ENCODE peak calls at places on chromosome X, in ten cellular contexts. One of them, this sample, is unnamed.

GRCh38 chrX:111515298-111515697 is 3.9 kb downstream of the SERTM2 start:
- DNase-seq in GM13977: no peak
- DNase-seq in heart right ventricle: no peak
- DNase-seq in sigmoid colon: no peak
- DNase-seq in activated CD4-positive, CD25-positive, alpha-beta regulatory T cell treated with anti-CD3 and anti-CD28 coated beads, Interleukin-2, amount 50 U/mL, for 72 hours: no peak
- DNase-seq in adipocyte: no peak
- DNase-seq in amniotic epithelial cell: no peak
- DNase-seq in breast epithelium: no peak
- DNase-seq in A673: no peak
- DNase-seq in mammary epithelial cell: no peak
- DNase-seq in this sample: no peak

GRCh38 chrX:104750146-104750699 is 184.2 kb downstream of the IL1RAPL2 start:
- DNase-seq in GM13977: no peak
- DNase-seq in heart right ventricle: peak
- DNase-seq in sigmoid colon: no peak
- DNase-seq in activated CD4-positive, CD25-positive, alpha-beta regulatory T cell treated with anti-CD3 and anti-CD28 coated beads, Interleukin-2, amount 50 U/mL, for 72 hours: no peak
- DNase-seq in adipocyte: no peak
- DNase-seq in amniotic epithelial cell: no peak
- DNase-seq in breast epithelium: no peak
- DNase-seq in A673: no peak
- DNase-seq in mammary epithelial cell: no peak
- DNase-seq in this sample: no peak

GRCh38 chrX:16258936-16259335 is 91.7 kb downstream of the MAGEB17 start:
- DNase-seq in GM13977: no peak
- DNase-seq in heart right ventricle: no peak
- DNase-seq in sigmoid colon: no peak
- DNase-seq in activated CD4-positive, CD25-positive, alpha-beta regulatory T cell treated with anti-CD3 and anti-CD28 coated beads, Interleukin-2, amount 50 U/mL, for 72 hours: no peak
- DNase-seq in adipocyte: peak
- DNase-seq in amniotic epithelial cell: peak
- DNase-seq in breast epithelium: no peak
- DNase-seq in A673: no peak
- DNase-seq in mammary epithelial cell: no peak
- DNase-seq in this sample: peak

GRCh38 chrX:13994104-13994503 is 35.6 kb downstream of the GEMIN8 start:
- DNase-seq in GM13977: no peak
- DNase-seq in heart right ventricle: no peak
- DNase-seq in sigmoid colon: no peak
- DNase-seq in activated CD4-positive, CD25-positive, alpha-beta regulatory T cell treated with anti-CD3 and anti-CD28 coated beads, Interleukin-2, amount 50 U/mL, for 72 hours: no peak
- DNase-seq in adipocyte: no peak
- DNase-seq in amniotic epithelial cell: peak
- DNase-seq in breast epithelium: no peak
- DNase-seq in A673: no peak
- DNase-seq in mammary epithelial cell: no peak
- DNase-seq in this sample: no peak

GRCh38 chrX:16957751-16958150 is 11.3 kb downstream of the REPS2 start:
- DNase-seq in GM13977: no peak
- DNase-seq in heart right ventricle: no peak
- DNase-seq in sigmoid colon: no peak
- DNase-seq in activated CD4-positive, CD25-positive, alpha-beta regulatory T cell treated with anti-CD3 and anti-CD28 coated beads, Interleukin-2, amount 50 U/mL, for 72 hours: no peak
- DNase-seq in adipocyte: no peak
- DNase-seq in amniotic epithelial cell: no peak
- DNase-seq in breast epithelium: no peak
- DNase-seq in A673: no peak
- DNase-seq in mammary epithelial cell: no peak
- DNase-seq in this sample: no peak

GRCh38 chrX:55057691-55058249 is 17.1 kb upstream of the PAGE2B start:
- DNase-seq in GM13977: peak
- DNase-seq in heart right ventricle: peak
- DNase-seq in sigmoid colon: no peak
- DNase-seq in activated CD4-positive, CD25-positive, alpha-beta regulatory T cell treated with anti-CD3 and anti-CD28 coated beads, Interleukin-2, amount 50 U/mL, for 72 hours: no peak
- DNase-seq in adipocyte: peak
- DNase-seq in amniotic epithelial cell: peak
- DNase-seq in breast epithelium: no peak
- DNase-seq in A673: peak
- DNase-seq in mammary epithelial cell: peak
- DNase-seq in this sample: peak

GRCh38 chrX:700936-701335 is 70.3 kb downstream of the SHOX start:
- DNase-seq in GM13977: no peak
- DNase-seq in heart right ventricle: no peak
- DNase-seq in sigmoid colon: no peak
- DNase-seq in activated CD4-positive, CD25-positive, alpha-beta regulatory T cell treated with anti-CD3 and anti-CD28 coated beads, Interleukin-2, amount 50 U/mL, for 72 hours: no peak
- DNase-seq in adipocyte: no peak
- DNase-seq in amniotic epithelial cell: no peak
- DNase-seq in breast epithelium: no peak
- DNase-seq in A673: no peak
- DNase-seq in mammary epithelial cell: no peak
- DNase-seq in this sample: no peak

GRCh38 chrX:135185795-135186443 is 14.7 kb upstream of the CT55 start:
- DNase-seq in GM13977: peak
- DNase-seq in heart right ventricle: no peak
- DNase-seq in sigmoid colon: no peak
- DNase-seq in activated CD4-positive, CD25-positive, alpha-beta regulatory T cell treated with anti-CD3 and anti-CD28 coated beads, Interleukin-2, amount 50 U/mL, for 72 hours: no peak
- DNase-seq in adipocyte: peak
- DNase-seq in amniotic epithelial cell: peak
- DNase-seq in breast epithelium: no peak
- DNase-seq in A673: peak
- DNase-seq in mammary epithelial cell: peak
- DNase-seq in this sample: peak

GRCh38 chrX:154061801-154062200 is 35.7 kb downstream of the MECP2 start:
- DNase-seq in GM13977: no peak
- DNase-seq in heart right ventricle: no peak
- DNase-seq in sigmoid colon: no peak
- DNase-seq in activated CD4-positive, CD25-positive, alpha-beta regulatory T cell treated with anti-CD3 and anti-CD28 coated beads, Interleukin-2, amount 50 U/mL, for 72 hours: no peak
- DNase-seq in adipocyte: no peak
- DNase-seq in amniotic epithelial cell: no peak
- DNase-seq in breast epithelium: no peak
- DNase-seq in A673: no peak
- DNase-seq in mammary epithelial cell: no peak
- DNase-seq in this sample: no peak

GRCh38 chrX:39574178-39574577 is 523.6 kb downstream of the BCOR start:
- DNase-seq in GM13977: no peak
- DNase-seq in heart right ventricle: no peak
- DNase-seq in sigmoid colon: no peak
- DNase-seq in activated CD4-positive, CD25-positive, alpha-beta regulatory T cell treated with anti-CD3 and anti-CD28 coated beads, Interleukin-2, amount 50 U/mL, for 72 hours: no peak
- DNase-seq in adipocyte: no peak
- DNase-seq in amniotic epithelial cell: no peak
- DNase-seq in breast epithelium: no peak
- DNase-seq in A673: peak
- DNase-seq in mammary epithelial cell: no peak
- DNase-seq in this sample: no peak

GRCh38 chrX:135086197-135086854 is 34.0 kb downstream of the ETDB start:
- DNase-seq in GM13977: peak
- DNase-seq in heart right ventricle: peak
- DNase-seq in sigmoid colon: no peak
- DNase-seq in activated CD4-positive, CD25-positive, alpha-beta regulatory T cell treated with anti-CD3 and anti-CD28 coated beads, Interleukin-2, amount 50 U/mL, for 72 hours: no peak
- DNase-seq in adipocyte: peak
- DNase-seq in amniotic epithelial cell: peak
- DNase-seq in breast epithelium: no peak
- DNase-seq in A673: peak
- DNase-seq in mammary epithelial cell: peak
- DNase-seq in this sample: peak

GRCh38 chrX:76850851-76851250 is 423.3 kb downstream of the MAGEE1 start:
- DNase-seq in GM13977: no peak
- DNase-seq in heart right ventricle: no peak
- DNase-seq in sigmoid colon: no peak
- DNase-seq in activated CD4-positive, CD25-positive, alpha-beta regulatory T cell treated with anti-CD3 and anti-CD28 coated beads, Interleukin-2, amount 50 U/mL, for 72 hours: no peak
- DNase-seq in adipocyte: no peak
- DNase-seq in amniotic epithelial cell: no peak
- DNase-seq in breast epithelium: no peak
- DNase-seq in A673: no peak
- DNase-seq in mammary epithelial cell: no peak
- DNase-seq in this sample: no peak

GRCh38 chrX:23515028-23515427 is 152.3 kb upstream of the PRDX4 start:
- DNase-seq in GM13977: no peak
- DNase-seq in heart right ventricle: no peak
- DNase-seq in sigmoid colon: no peak
- DNase-seq in activated CD4-positive, CD25-positive, alpha-beta regulatory T cell treated with anti-CD3 and anti-CD28 coated beads, Interleukin-2, amount 50 U/mL, for 72 hours: no peak
- DNase-seq in adipocyte: no peak
- DNase-seq in amniotic epithelial cell: no peak
- DNase-seq in breast epithelium: no peak
- DNase-seq in A673: no peak
- DNase-seq in mammary epithelial cell: peak
- DNase-seq in this sample: no peak

GRCh38 chrX:6021316-6022091 is 207.2 kb downstream of the NLGN4X start:
- DNase-seq in GM13977: peak
- DNase-seq in heart right ventricle: no peak
- DNase-seq in sigmoid colon: no peak
- DNase-seq in activated CD4-positive, CD25-positive, alpha-beta regulatory T cell treated with anti-CD3 and anti-CD28 coated beads, Interleukin-2, amount 50 U/mL, for 72 hours: no peak
- DNase-seq in adipocyte: peak
- DNase-seq in amniotic epithelial cell: peak
- DNase-seq in breast epithelium: no peak
- DNase-seq in A673: peak
- DNase-seq in mammary epithelial cell: peak
- DNase-seq in this sample: peak

GRCh38 chrX:129781134-129782014 is 1.6 kb downstream of the SASH3 start:
- DNase-seq in GM13977: peak
- DNase-seq in heart right ventricle: no peak
- DNase-seq in sigmoid colon: no peak
- DNase-seq in activated CD4-positive, CD25-positive, alpha-beta regulatory T cell treated with anti-CD3 and anti-CD28 coated beads, Interleukin-2, amount 50 U/mL, for 72 hours: peak
- DNase-seq in adipocyte: no peak
- DNase-seq in amniotic epithelial cell: no peak
- DNase-seq in breast epithelium: no peak
- DNase-seq in A673: no peak
- DNase-seq in mammary epithelial cell: no peak
- DNase-seq in this sample: peak

GRCh38 chrX:51641421-51642021 is 22.8 kb upstream of the CENPVL3 start:
- DNase-seq in GM13977: peak
- DNase-seq in heart right ventricle: no peak
- DNase-seq in sigmoid colon: no peak
- DNase-seq in activated CD4-positive, CD25-positive, alpha-beta regulatory T cell treated with anti-CD3 and anti-CD28 coated beads, Interleukin-2, amount 50 U/mL, for 72 hours: no peak
- DNase-seq in adipocyte: peak
- DNase-seq in amniotic epithelial cell: peak
- DNase-seq in breast epithelium: no peak
- DNase-seq in A673: peak
- DNase-seq in mammary epithelial cell: peak
- DNase-seq in this sample: peak

GRCh38 chrX:103613362-103613761 is 5.6 kb downstream of the TCEAL3 start:
- DNase-seq in GM13977: no peak
- DNase-seq in heart right ventricle: no peak
- DNase-seq in sigmoid colon: no peak
- DNase-seq in activated CD4-positive, CD25-positive, alpha-beta regulatory T cell treated with anti-CD3 and anti-CD28 coated beads, Interleukin-2, amount 50 U/mL, for 72 hours: no peak
- DNase-seq in adipocyte: no peak
- DNase-seq in amniotic epithelial cell: no peak
- DNase-seq in breast epithelium: no peak
- DNase-seq in A673: no peak
- DNase-seq in mammary epithelial cell: no peak
- DNase-seq in this sample: no peak

GRCh38 chrX:69033936-69034335 is 131.3 kb downstream of the PJA1 start:
- DNase-seq in GM13977: no peak
- DNase-seq in heart right ventricle: no peak
- DNase-seq in sigmoid colon: no peak
- DNase-seq in activated CD4-positive, CD25-positive, alpha-beta regulatory T cell treated with anti-CD3 and anti-CD28 coated beads, Interleukin-2, amount 50 U/mL, for 72 hours: no peak
- DNase-seq in adipocyte: no peak
- DNase-seq in amniotic epithelial cell: no peak
- DNase-seq in breast epithelium: no peak
- DNase-seq in A673: no peak
- DNase-seq in mammary epithelial cell: peak
- DNase-seq in this sample: no peak

GRCh38 chrX:63754860-63755579 is 30.0 kb downstream of the ARHGEF9 start:
- DNase-seq in GM13977: peak
- DNase-seq in heart right ventricle: peak
- DNase-seq in sigmoid colon: peak
- DNase-seq in activated CD4-positive, CD25-positive, alpha-beta regulatory T cell treated with anti-CD3 and anti-CD28 coated beads, Interleukin-2, amount 50 U/mL, for 72 hours: peak
- DNase-seq in adipocyte: peak
- DNase-seq in amniotic epithelial cell: peak
- DNase-seq in breast epithelium: peak
- DNase-seq in A673: peak
- DNase-seq in mammary epithelial cell: peak
- DNase-seq in this sample: peak

GRCh38 chrX:4091046-4091760 is 377.8 kb upstream of the PRKX start:
- DNase-seq in GM13977: no peak
- DNase-seq in heart right ventricle: no peak
- DNase-seq in sigmoid colon: no peak
- DNase-seq in activated CD4-positive, CD25-positive, alpha-beta regulatory T cell treated with anti-CD3 and anti-CD28 coated beads, Interleukin-2, amount 50 U/mL, for 72 hours: no peak
- DNase-seq in adipocyte: no peak
- DNase-seq in amniotic epithelial cell: no peak
- DNase-seq in breast epithelium: no peak
- DNase-seq in A673: no peak
- DNase-seq in mammary epithelial cell: peak
- DNase-seq in this sample: no peak

GRCh38 chrX:102959471-102959870 is 22.4 kb downstream of the RAB40AL start:
- DNase-seq in GM13977: no peak
- DNase-seq in heart right ventricle: no peak
- DNase-seq in sigmoid colon: no peak
- DNase-seq in activated CD4-positive, CD25-positive, alpha-beta regulatory T cell treated with anti-CD3 and anti-CD28 coated beads, Interleukin-2, amount 50 U/mL, for 72 hours: no peak
- DNase-seq in adipocyte: peak
- DNase-seq in amniotic epithelial cell: no peak
- DNase-seq in breast epithelium: no peak
- DNase-seq in A673: no peak
- DNase-seq in mammary epithelial cell: peak
- DNase-seq in this sample: peak

GRCh38 chrX:81195712-81196111 is 6.0 kb downstream of the HMGN5 start:
- DNase-seq in GM13977: peak
- DNase-seq in heart right ventricle: peak
- DNase-seq in sigmoid colon: no peak
- DNase-seq in activated CD4-positive, CD25-positive, alpha-beta regulatory T cell treated with anti-CD3 and anti-CD28 coated beads, Interleukin-2, amount 50 U/mL, for 72 hours: peak
- DNase-seq in adipocyte: peak
- DNase-seq in amniotic epithelial cell: peak
- DNase-seq in breast epithelium: no peak
- DNase-seq in A673: peak
- DNase-seq in mammary epithelial cell: peak
- DNase-seq in this sample: peak

GRCh38 chrX:139194571-139195280 is 335.8 kb upstream of the F9 start:
- DNase-seq in GM13977: no peak
- DNase-seq in heart right ventricle: peak
- DNase-seq in sigmoid colon: no peak
- DNase-seq in activated CD4-positive, CD25-positive, alpha-beta regulatory T cell treated with anti-CD3 and anti-CD28 coated beads, Interleukin-2, amount 50 U/mL, for 72 hours: no peak
- DNase-seq in adipocyte: no peak
- DNase-seq in amniotic epithelial cell: no peak
- DNase-seq in breast epithelium: no peak
- DNase-seq in A673: no peak
- DNase-seq in mammary epithelial cell: peak
- DNase-seq in this sample: no peak

GRCh38 chrX:7219153-7219705 is 71.3 kb upstream of the PUDP start:
- DNase-seq in GM13977: no peak
- DNase-seq in heart right ventricle: no peak
- DNase-seq in sigmoid colon: no peak
- DNase-seq in activated CD4-positive, CD25-positive, alpha-beta regulatory T cell treated with anti-CD3 and anti-CD28 coated beads, Interleukin-2, amount 50 U/mL, for 72 hours: no peak
- DNase-seq in adipocyte: no peak
- DNase-seq in amniotic epithelial cell: no peak
- DNase-seq in breast epithelium: no peak
- DNase-seq in A673: no peak
- DNase-seq in mammary epithelial cell: no peak
- DNase-seq in this sample: no peak

GRCh38 chrX:93791304-93791703 is 117.3 kb downstream of the FAM133A start:
- DNase-seq in GM13977: no peak
- DNase-seq in heart right ventricle: no peak
- DNase-seq in sigmoid colon: no peak
- DNase-seq in activated CD4-positive, CD25-positive, alpha-beta regulatory T cell treated with anti-CD3 and anti-CD28 coated beads, Interleukin-2, amount 50 U/mL, for 72 hours: no peak
- DNase-seq in adipocyte: no peak
- DNase-seq in amniotic epithelial cell: no peak
- DNase-seq in breast epithelium: no peak
- DNase-seq in A673: peak
- DNase-seq in mammary epithelial cell: no peak
- DNase-seq in this sample: no peak

GRCh38 chrX:110853610-110854009 is 58.0 kb upstream of the CHRDL1 start:
- DNase-seq in GM13977: no peak
- DNase-seq in heart right ventricle: peak
- DNase-seq in sigmoid colon: no peak
- DNase-seq in activated CD4-positive, CD25-positive, alpha-beta regulatory T cell treated with anti-CD3 and anti-CD28 coated beads, Interleukin-2, amount 50 U/mL, for 72 hours: no peak
- DNase-seq in adipocyte: peak
- DNase-seq in amniotic epithelial cell: peak
- DNase-seq in breast epithelium: peak
- DNase-seq in A673: peak
- DNase-seq in mammary epithelial cell: peak
- DNase-seq in this sample: peak

GRCh38 chrX:49884290-49884862 is 5.1 kb downstream of the USP27X start:
- DNase-seq in GM13977: peak
- DNase-seq in heart right ventricle: peak
- DNase-seq in sigmoid colon: no peak
- DNase-seq in activated CD4-positive, CD25-positive, alpha-beta regulatory T cell treated with anti-CD3 and anti-CD28 coated beads, Interleukin-2, amount 50 U/mL, for 72 hours: peak
- DNase-seq in adipocyte: peak
- DNase-seq in amniotic epithelial cell: peak
- DNase-seq in breast epithelium: peak
- DNase-seq in A673: peak
- DNase-seq in mammary epithelial cell: peak
- DNase-seq in this sample: peak

GRCh38 chrX:150831863-150832262 is 66.6 kb downstream of the CD99L2 start:
- DNase-seq in GM13977: no peak
- DNase-seq in heart right ventricle: no peak
- DNase-seq in sigmoid colon: no peak
- DNase-seq in activated CD4-positive, CD25-positive, alpha-beta regulatory T cell treated with anti-CD3 and anti-CD28 coated beads, Interleukin-2, amount 50 U/mL, for 72 hours: no peak
- DNase-seq in adipocyte: no peak
- DNase-seq in amniotic epithelial cell: no peak
- DNase-seq in breast epithelium: no peak
- DNase-seq in A673: no peak
- DNase-seq in mammary epithelial cell: no peak
- DNase-seq in this sample: no peak